ENCODE peak calls at places on chromosome 17, in five cellular contexts. W, K, J, M and I are unnamed samples.

GRCh38 chr17:27995554-27995953 is 46.9 kb upstream of the NLK start:
- DNase-seq in J (no peak), M (no peak), W (no peak), K (no peak), I (no peak)

GRCh38 chr17:46889992-46890564 is 32.9 kb upstream of the GOSR2 start:
- DNase-seq in K (no peak), J (no peak), W (no peak), M (no peak), I (no peak)

GRCh38 chr17:74419862-74420492 is 11.9 kb upstream of the GPRC5C start:
- DNase-seq in W (no peak), K (no peak), J (no peak), M (no peak), I (no peak)

GRCh38 chr17:41421116-41421515 is 3.3 kb downstream of the KRT37 start:
- DNase-seq in J (no peak), W (peak), K (peak), M (no peak), I (no peak)

GRCh38 chr17:41717408-41718286 is 5.5 kb downstream of the GAST start:
- DNase-seq in W (peak), M (no peak), J (no peak), K (peak), I (no peak)

GRCh38 chr17:73667184-73667959 is 23.1 kb upstream of the SDK2 start:
- DNase-seq in W (no peak), K (peak), J (no peak), M (no peak), I (no peak)

GRCh38 chr17:73760186-73760758 is 116.0 kb upstream of the SDK2 start:
- DNase-seq in M (no peak), W (no peak), K (no peak), J (no peak), I (no peak)

GRCh38 chr17:51427259-51428255 is 167.2 kb downstream of the UTP18 start:
- DNase-seq in W (no peak), J (no peak), K (no peak), M (no peak), I (no peak)

GRCh38 chr17:63832014-63832413 is 4.6 kb upstream of the FTSJ3 start:
- DNase-seq in J (no peak), M (no peak), K (no peak), W (no peak), I (no peak)

GRCh38 chr17:31452101-31452500 is 60.6 kb downstream of the RAB11FIP4 start:
- DNase-seq in J (no peak), W (peak), K (no peak), M (no peak), I (no peak)

GRCh38 chr17:21304091-21304490 is 19.6 kb downstream of the MAP2K3 start:
- DNase-seq in W (no peak), M (no peak), J (no peak), K (no peak), I (no peak)

GRCh38 chr17:64694207-64694606 is 32.1 kb upstream of the SMURF2 start:
- DNase-seq in J (peak), M (no peak), W (no peak), K (peak), I (peak)

GRCh38 chr17:77604301-77605031 is 354.0 kb upstream of the TNRC6C start:
- DNase-seq in M (no peak), W (no peak), K (no peak), J (no peak), I (no peak)

GRCh38 chr17:41067281-41067680 is 1.6 kb upstream of the KRTAP2-4 start:
- DNase-seq in J (no peak), K (no peak), M (peak), W (no peak), I (no peak)

GRCh38 chr17:50062323-50063243 is 6.7 kb downstream of the ITGA3 start:
- DNase-seq in M (no peak), J (peak), K (peak), W (peak), I (peak)

GRCh38 chr17:82302991-82303943 is 14.1 kb downstream of the CD7 start:
- DNase-seq in W (no peak), J (no peak), K (no peak), M (no peak), I (no peak)

GRCh38 chr17:2777242-2777867 is 18.9 kb upstream of the RAP1GAP2 start:
- DNase-seq in K (no peak), J (no peak), W (no peak), M (no peak), I (no peak)

GRCh38 chr17:35265071-35265470 is 22.2 kb downstream of the SLFN5 start:
- DNase-seq in J (no peak), W (no peak), K (no peak), M (no peak), I (no peak)

GRCh38 chr17:79559111-79559887 is 51.6 kb downstream of the RBFOX3 start:
- DNase-seq in M (no peak), J (no peak), W (no peak), K (no peak), I (no peak)

GRCh38 chr17:66549312-66549705 is 246.9 kb downstream of the PRKCA start:
- DNase-seq in W (no peak), M (no peak), J (no peak), K (no peak), I (no peak)

GRCh38 chr17:36608794-36609497 is 7.6 kb downstream of the MRM1 start:
- DNase-seq in J (no peak), M (peak), W (peak), K (no peak), I (peak)

GRCh38 chr17:64216385-64217248 is 46.4 kb downstream of the TEX2 start:
- DNase-seq in K (no peak), J (no peak), M (no peak), W (no peak), I (peak)

GRCh38 chr17:49224198-49224996 is 6.2 kb downstream of the PHOSPHO1 start:
- DNase-seq in M (no peak), W (no peak), K (no peak), J (no peak), I (peak)

GRCh38 chr17:65785109-65785508 is 223.7 kb upstream of the AXIN2 start:
- DNase-seq in M (peak), W (peak), K (no peak), J (peak), I (no peak)

GRCh38 chr17:80441133-80441578 is 26.2 kb downstream of the ENDOV start:
- DNase-seq in W (peak), M (no peak), K (no peak), J (peak), I (peak)

GRCh38 chr17:12545877-12546513 is 119.7 kb upstream of the MYOCD start:
- DNase-seq in K (no peak), W (peak), M (no peak), J (peak), I (peak)

GRCh38 chr17:708132-708531 is 6.5 kb downstream of the VPS53 start:
- DNase-seq in M (no peak), W (no peak), K (no peak), J (no peak), I (no peak)

GRCh38 chr17:72839086-72839728 is 253.3 kb downstream of the SLC39A11 start:
- DNase-seq in M (no peak), K (no peak), W (no peak), J (no peak), I (no peak)

GRCh38 chr17:34178047-34178446 is 77.0 kb upstream of the CCL2 start:
- DNase-seq in M (no peak), J (no peak), K (no peak), W (no peak), I (no peak)

GRCh38 chr17:29744121-29744520 is 121.4 kb upstream of the CORO6 start:
- DNase-seq in K (no peak), W (no peak), M (no peak), J (no peak), I (no peak)
- TF ChIP-seq CTCF in K (no peak), W (no peak), M (no peak), J (no peak), I (no peak)

DNA sequence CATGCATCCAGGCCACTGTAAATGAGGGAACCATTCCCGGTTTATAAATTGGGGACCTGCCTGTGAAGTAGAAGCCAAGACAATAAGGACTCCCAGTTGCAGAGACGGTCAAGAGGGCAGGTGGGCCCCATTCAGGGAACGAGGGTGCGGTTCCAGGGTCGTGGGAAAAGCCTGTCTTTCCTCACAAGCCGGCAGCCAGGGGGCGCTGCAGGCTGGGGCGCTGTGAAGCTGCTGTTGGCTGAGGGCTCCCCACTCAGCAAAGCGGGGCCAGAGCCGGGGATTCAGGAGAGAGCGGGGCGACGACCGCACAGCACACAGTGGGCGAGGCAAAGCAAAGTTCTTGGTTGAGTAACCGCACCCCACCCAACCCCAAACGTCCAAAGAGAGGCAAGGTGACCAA is 24.9 kb downstream of the CDRT15 start:
- DNase-seq in M (no peak), W (no peak), K (no peak), J (no peak), I (no peak)
- TF ChIP-seq CTCF in M (peak), W (no peak), K (no peak), J (no peak), I (no peak)

GRCh38 chr17:69452664-69453260 is 38.3 kb downstream of the MAP2K6 start:
- DNase-seq in K (no peak), J (no peak), M (no peak), W (no peak), I (no peak)
- TF ChIP-seq CTCF in K (no peak), J (no peak), M (no peak), W (no peak), I (no peak)

GRCh38 chr17:47957591-47958490 is at the start of gene PRR15L:
- DNase-seq in K (no peak), W (no peak), J (no peak), M (no peak), I (peak)
- TF ChIP-seq CTCF in K (no peak), W (no peak), J (no peak), M (no peak), I (no peak)

GRCh38 chr17:56510554-56511342 is 82.8 kb upstream of the NOG start:
- DNase-seq in K (no peak), W (no peak), M (no peak), J (no peak), I (no peak)

GRCh38 chr17:56514899-56515298 is 78.6 kb upstream of the NOG start:
- DNase-seq in M (no peak), J (no peak), W (no peak), K (no peak), I (no peak)

DNA sequence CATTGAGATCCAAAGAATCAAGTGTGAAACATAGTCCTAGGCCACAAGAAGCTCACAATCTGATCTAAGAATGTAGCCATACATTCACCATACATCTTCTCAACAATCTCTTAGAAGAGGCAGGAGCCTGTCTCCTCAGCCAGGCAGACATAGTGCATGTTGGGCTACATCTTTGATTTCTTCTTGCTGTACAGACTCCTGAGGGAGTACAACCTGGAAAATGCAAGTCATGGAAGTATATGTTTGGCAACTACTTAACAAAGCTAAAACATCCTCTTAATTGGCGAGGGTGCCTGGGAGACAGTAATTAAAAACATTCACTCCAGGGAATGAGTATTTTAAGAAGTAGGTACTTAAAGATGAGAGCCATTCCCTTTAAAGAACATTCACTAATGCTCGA is 79.2 kb upstream of the NOG start:
- DNase-seq in W (no peak), K (no peak), M (no peak), J (no peak), I (no peak)
- TF ChIP-seq CTCF in W (no peak), K (no peak), M (no peak), J (no peak), I (no peak)

GRCh38 chr17:14690704-14691103 is 389.8 kb downstream of the HS3ST3B1 start:
- DNase-seq in M (no peak), K (no peak), W (no peak), J (no peak), I (no peak)

GRCh38 chr17:14693382-14693781 is 392.5 kb downstream of the HS3ST3B1 start:
- DNase-seq in W (no peak), J (no peak), K (no peak), M (no peak), I (no peak)

GRCh38 chr17:14688134-14688533 is 387.3 kb downstream of the HS3ST3B1 start:
- DNase-seq in J (no peak), M (no peak), K (no peak), W (no peak), I (no peak)
- TF ChIP-seq CTCF in J (no peak), M (no peak), K (no peak), W (no peak), I (no peak)

GRCh38 chr17:19318611-19319010 is 43.9 kb downstream of the B9D1 start:
- DNase-seq in J (no peak), K (no peak), W (no peak), M (no peak), I (no peak)

GRCh38 chr17:19315104-19315503 is 47.4 kb downstream of the B9D1 start:
- DNase-seq in K (no peak), W (no peak), M (no peak), J (no peak), I (no peak)

GRCh38 chr17:19316756-19317358 is 45.7 kb downstream of the B9D1 start:
- DNase-seq in J (no peak), M (no peak), K (no peak), W (no peak), I (no peak)

GRCh38 chr17:19319771-19320505 is 42.6 kb downstream of the B9D1 start:
- DNase-seq in K (no peak), M (no peak), J (no peak), W (no peak), I (no peak)

DNA sequence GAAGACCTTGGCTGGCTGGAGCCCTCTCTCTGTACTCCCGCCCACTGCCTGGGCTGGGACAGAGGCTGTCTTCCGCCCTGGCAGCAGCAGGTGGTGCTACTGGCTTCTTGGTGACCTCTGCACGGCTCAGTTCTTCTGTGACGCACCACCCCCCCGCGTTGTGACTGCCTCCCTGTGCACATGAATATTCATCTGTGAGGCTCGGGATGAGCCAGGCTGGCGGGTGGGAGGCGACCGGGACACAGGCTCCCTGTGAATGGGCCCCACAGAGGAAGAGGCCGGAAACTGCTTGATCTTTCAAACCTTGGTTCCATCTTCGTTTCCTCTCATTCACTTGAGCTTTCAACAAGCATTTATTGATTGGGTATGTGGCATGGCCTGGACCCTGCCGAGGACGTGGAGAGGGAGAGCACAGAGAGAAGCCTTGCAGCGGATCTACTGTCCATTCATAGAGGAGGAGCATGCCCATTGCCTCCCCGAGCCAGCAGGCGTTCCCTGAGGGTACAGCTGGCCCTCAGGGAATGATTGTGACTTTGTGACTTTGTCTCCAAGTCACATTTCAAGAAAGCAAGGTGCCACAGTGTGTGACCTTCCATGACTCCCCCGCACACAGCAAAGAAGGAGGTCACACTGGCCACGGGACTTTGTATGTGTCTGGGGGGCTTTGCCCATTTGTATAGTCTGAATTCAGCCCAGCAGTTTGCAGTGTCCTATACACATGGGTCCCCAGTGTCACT is 45.0 kb downstream of the B9D1 start:
- DNase-seq in K (no peak), W (no peak), M (peak), J (no peak), I (no peak)
- TF ChIP-seq CTCF in K (no peak), W (no peak), M (no peak), J (peak), I (no peak)

GRCh38 chr17:14048169-14048568 is 21.1 kb upstream of the COX10 start:
- DNase-seq in K (no peak), M (no peak), W (no peak), J (peak), I (peak)
- TF ChIP-seq CTCF in K (no peak), M (peak), W (no peak), J (no peak), I (peak)